ENCODE peak calls at places on chromosomes 16 and 17, in nine cellular contexts. B is heart right ventricle, U is H9, I is keratinocyte, R is aorta, M is AG04450, Z is GM23248, E is testis, K is colonic mucosa. X is an unnamed sample.

GRCh38 chr17:78925662-78926555 is 722 bp upstream of the TIMP2 start:
- DNase-seq in U (peak), M (peak), E (peak), I (no peak), K (peak), R (peak), Z (peak), B (peak), X (no peak)

GRCh38 chr17:36743130-36743529 is 141.7 kb downstream of the MRM1 start:
- DNase-seq in Z (no peak), I (no peak), E (no peak), M (no peak), B (no peak), U (no peak), R (peak), K (no peak), X (no peak)

GRCh38 chr16:4344659-4345438 is 6.3 kb downstream of the PAM16 start:
- DNase-seq in M (no peak), K (no peak), R (no peak), I (no peak), U (no peak), Z (peak), E (peak), B (no peak), X (no peak)

GRCh38 chr17:80153004-80153403 is 6.1 kb upstream of the EIF4A3 start:
- DNase-seq in R (no peak), K (no peak), Z (no peak), U (no peak), E (no peak), B (no peak), M (no peak), I (no peak), X (no peak)

GRCh38 chr17:17387017-17387416 is 83.8 kb downstream of the NT5M start:
- DNase-seq in M (no peak), B (no peak), E (no peak), U (no peak), Z (no peak), I (peak), R (peak), K (peak), X (no peak)

GRCh38 chr17:30780343-30780742 is 44.1 kb downstream of the CRLF3 start:
- DNase-seq in M (no peak), K (no peak), I (no peak), E (no peak), R (no peak), Z (no peak), U (no peak), B (no peak), X (no peak)

GRCh38 chr17:49834118-49834743 is 13.6 kb downstream of the TAC4 start:
- DNase-seq in B (no peak), R (no peak), I (no peak), K (no peak), E (no peak), M (no peak), Z (no peak), U (no peak), X (no peak)

GRCh38 chr17:82858376-82859126 is 18.7 kb upstream of the ZNF750 start:
- DNase-seq in M (no peak), E (no peak), U (no peak), Z (no peak), B (no peak), I (no peak), R (peak), K (no peak), X (no peak)

GRCh38 chr17:73271078-73271477 is 9.4 kb upstream of the CPSF4L start:
- DNase-seq in B (no peak), K (no peak), U (no peak), R (no peak), M (no peak), Z (no peak), I (no peak), E (no peak), X (no peak)

GRCh38 chr17:66755101-66755943 is 79.6 kb upstream of the CACNG5 start:
- DNase-seq in I (no peak), B (no peak), Z (no peak), E (no peak), M (no peak), K (no peak), R (no peak), U (no peak), X (no peak)

GRCh38 chr17:49480833-49481615 is 14.1 kb upstream of the NGFR start:
- DNase-seq in I (no peak), R (no peak), K (no peak), B (no peak), U (no peak), Z (no peak), E (no peak), M (no peak), X (no peak)

GRCh38 chr17:3681565-3681964 is 13.0 kb downstream of the EMC6 start:
- DNase-seq in R (no peak), U (no peak), E (no peak), K (no peak), Z (no peak), I (no peak), B (no peak), M (no peak), X (no peak)

GRCh38 chr16:50280932-50281331 is 14.6 kb downstream of the ADCY7 start:
- DNase-seq in M (no peak), B (no peak), R (peak), Z (no peak), U (no peak), E (no peak), K (no peak), I (no peak), X (no peak)

GRCh38 chr16:77759821-77760220 is 28.5 kb upstream of the VAT1L start:
- DNase-seq in Z (peak), R (no peak), E (no peak), M (no peak), B (no peak), U (no peak), K (no peak), I (no peak), X (no peak)

GRCh38 chr17:58323420-58324408 is 4.9 kb downstream of the TSPOAP1 start:
- DNase-seq in I (no peak), R (peak), K (no peak), Z (no peak), E (no peak), B (no peak), M (no peak), U (no peak), X (no peak)

DNA sequence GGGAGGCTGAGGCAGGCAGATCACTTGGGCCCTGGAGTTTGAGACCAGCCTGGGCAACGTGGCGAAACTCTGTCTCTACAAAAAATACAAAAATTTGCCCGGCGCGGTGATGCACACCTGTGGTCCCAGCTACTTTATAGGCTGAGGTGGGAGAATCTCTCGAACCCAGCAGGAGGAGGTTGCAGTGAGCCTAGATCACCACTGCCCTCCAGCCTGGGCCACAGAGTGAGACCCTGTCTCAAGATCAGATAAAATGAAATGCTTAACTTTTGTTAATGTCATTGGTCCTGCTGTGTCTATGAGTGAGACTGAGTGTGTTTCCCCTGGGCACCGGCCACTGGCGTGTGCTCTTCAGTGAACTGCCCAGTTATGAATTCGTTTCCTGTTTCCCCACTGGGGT is 10.5 kb downstream of the FAM234A start:
- DNase-seq in Z (no peak), B (no peak), U (no peak), E (no peak), K (no peak), I (no peak), M (no peak), R (no peak), X (no peak)
- H3K27ac ChIP-seq in Z (no peak), B (no peak), U (no peak), E (no peak), K (no peak), I (no peak), M (no peak), R (no peak), X (no peak)

DNA sequence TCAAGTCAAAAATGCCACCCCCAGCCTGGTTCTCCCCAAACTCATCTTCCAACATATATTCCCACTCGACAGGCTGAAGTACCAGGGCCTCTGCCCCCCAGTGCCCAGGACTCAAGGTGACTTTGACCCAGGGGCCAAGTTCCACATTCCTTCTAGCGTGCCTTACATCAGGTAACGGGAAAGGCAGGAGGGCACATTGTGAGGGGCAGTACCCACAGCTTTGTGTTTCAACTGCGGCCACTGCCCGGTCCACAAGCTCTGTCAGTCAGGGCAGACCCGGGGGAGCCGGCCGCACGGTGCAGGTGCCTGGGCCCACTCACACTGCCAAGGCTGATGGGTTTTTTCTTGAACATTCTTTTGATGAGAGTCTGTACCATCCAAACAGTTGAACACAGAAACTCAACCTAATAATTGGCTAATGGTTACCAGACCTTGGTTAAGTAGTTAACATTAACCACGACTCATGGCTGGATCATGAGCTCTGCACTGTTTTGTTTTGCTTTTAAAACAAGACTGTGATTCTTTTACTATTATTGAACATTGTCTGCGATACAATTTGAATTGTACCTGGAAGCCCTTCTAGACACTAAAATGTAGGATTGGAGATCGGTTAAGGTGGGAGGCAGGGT is 17.6 kb downstream of the ACE start:
- DNase-seq in Z (peak), B (no peak), R (no peak), K (no peak), M (no peak), U (no peak), I (no peak), E (no peak), X (no peak)
- H3K27ac ChIP-seq in Z (no peak), B (no peak), R (no peak), K (no peak), M (peak), U (no peak), I (no peak), E (no peak), X (no peak)

GRCh38 chr17:71966055-71966454 is 154.8 kb upstream of the SOX9 start:
- DNase-seq in E (no peak), Z (no peak), U (no peak), R (no peak), M (no peak), B (no peak), I (no peak), K (no peak), X (no peak)

GRCh38 chr17:71974051-71974450 is 146.8 kb upstream of the SOX9 start:
- DNase-seq in R (no peak), Z (no peak), I (no peak), E (no peak), B (no peak), K (no peak), U (no peak), M (no peak), X (no peak)

GRCh38 chr17:71969500-71969899 is 151.3 kb upstream of the SOX9 start:
- DNase-seq in B (no peak), U (no peak), K (no peak), M (no peak), E (no peak), I (no peak), R (no peak), Z (no peak), X (no peak)

GRCh38 chr17:71966459-71967313 is 154.1 kb upstream of the SOX9 start:
- DNase-seq in U (no peak), E (no peak), K (no peak), I (no peak), Z (peak), R (peak), M (no peak), B (peak), X (no peak)

GRCh38 chr17:71970312-71970711 is 150.5 kb upstream of the SOX9 start:
- DNase-seq in Z (peak), E (no peak), M (no peak), R (no peak), I (peak), B (no peak), U (no peak), K (no peak), X (no peak)
- H3K27ac ChIP-seq in Z (no peak), E (no peak), M (no peak), R (no peak), I (peak), B (no peak), U (no peak), K (no peak), X (no peak)

DNA sequence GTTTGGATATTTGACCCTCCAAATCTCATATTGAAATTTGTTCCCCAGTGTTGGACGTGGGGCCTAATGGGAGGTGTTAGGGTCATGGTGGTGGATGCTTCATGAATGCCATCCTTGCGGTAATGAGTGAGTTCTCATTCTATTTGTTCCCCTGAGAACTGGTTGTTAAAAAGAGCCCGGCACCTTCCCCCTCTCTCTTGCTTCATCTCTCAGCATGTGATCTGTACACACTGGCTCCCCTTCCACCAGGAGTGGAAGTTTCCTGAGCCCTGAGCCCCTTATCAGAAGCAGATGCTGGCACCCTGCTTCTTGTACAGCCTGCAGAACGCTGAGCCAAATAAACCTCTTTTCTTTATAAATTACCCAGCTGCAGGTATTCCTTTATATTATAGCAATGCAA is 25.6 kb downstream of the PIK3R6 start:
- DNase-seq in E (no peak), U (no peak), I (no peak), K (no peak), M (no peak), R (no peak), Z (no peak), B (no peak), X (no peak)
- H3K27ac ChIP-seq in E (no peak), U (no peak), I (no peak), K (no peak), M (no peak), R (no peak), Z (no peak), B (no peak), X (no peak)